ENCODE peak calls at places on chromosomes 5 and 9, in nine cellular contexts. C is posterior vena cava; L is NCI-H748 treated with DMSO at 0.1 percent for 48 hours; O is SJCRH30; V is CD8-positive, alpha-beta memory T cell; D is cardiac fibroblast; M is adipocyte; I is NCI-H2171 treated with DMSO at 0.1 percent for 48 hours; Z is Kasumi-1. F is an unnamed sample.

GRCh38 chr9:3331801-3332200 is 194.0 kb downstream of the RFX3 start:
- DNase-seq in V (no peak), I (peak), M (no peak), Z (no peak), L (no peak), D (no peak), C (no peak), O (no peak), F (no peak)

GRCh38 chr5:1931590-1932138 is 48.9 kb upstream of the IRX4 start:
- DNase-seq in Z (no peak), D (no peak), M (no peak), L (no peak), I (no peak), O (no peak), V (no peak), C (no peak), F (no peak)

GRCh38 chr9:4147476-4148214 is 152.2 kb downstream of the GLIS3 start:
- DNase-seq in O (no peak), D (no peak), I (no peak), C (no peak), L (no peak), Z (no peak), M (no peak), V (no peak), F (no peak)

GRCh38 chr5:177304392-177305119 is 957 bp downstream of the PRELID1 start:
- DNase-seq in V (peak), I (no peak), L (no peak), M (no peak), Z (no peak), O (peak), D (no peak), C (peak), F (no peak)

GRCh38 chr5:128869970-128870747 is 95.1 kb upstream of the SLC27A6 start:
- DNase-seq in I (no peak), V (no peak), L (no peak), D (no peak), O (no peak), C (no peak), Z (no peak), M (peak), F (no peak)

GRCh38 chr9:136721339-136722092 is 9.1 kb downstream of the DIPK1B start:
- DNase-seq in V (no peak), O (no peak), Z (no peak), L (no peak), C (peak), D (peak), I (no peak), M (no peak), F (no peak)

GRCh38 chr5:87190041-87190440 is 77.6 kb upstream of the RASA1 start:
- DNase-seq in V (no peak), M (no peak), D (no peak), I (no peak), L (no peak), C (no peak), Z (no peak), O (no peak), F (no peak)

GRCh38 chr5:73764586-73764985 is 138.6 kb downstream of the ARHGEF28 start:
- DNase-seq in L (no peak), I (no peak), M (peak), C (no peak), V (no peak), O (no peak), D (no peak), Z (no peak), F (no peak)

GRCh38 chr9:20290287-20290686 is 332.0 kb downstream of the MLLT3 start:
- DNase-seq in C (no peak), V (no peak), I (no peak), O (no peak), M (no peak), D (no peak), Z (no peak), L (no peak), F (no peak)

GRCh38 chr5:165209101-165209727 is 1703.8 kb downstream of the MAT2B start:
- DNase-seq in O (no peak), I (peak), D (peak), L (peak), V (no peak), C (no peak), M (peak), Z (peak), F (no peak)

GRCh38 chr9:630817-631216 is 210.7 kb upstream of the DMRT1 start:
- DNase-seq in Z (no peak), L (no peak), O (no peak), C (no peak), I (no peak), D (no peak), V (no peak), M (peak), F (no peak)

GRCh38 chr5:173234129-173234793 is 745 bp downstream of the NKX2-5 start:
- DNase-seq in C (no peak), Z (no peak), O (peak), L (no peak), D (no peak), V (no peak), I (peak), M (no peak), F (no peak)

GRCh38 chr9:113343732-113344231 is 3.7 kb upstream of the WDR31 start:
- DNase-seq in D (peak), V (no peak), I (peak), C (peak), O (peak), Z (peak), M (peak), L (peak), F (no peak)

GRCh38 chr9:129894106-129894823 is 59.0 kb downstream of the USP20 start:
- DNase-seq in Z (no peak), M (no peak), V (no peak), L (no peak), I (no peak), O (no peak), D (no peak), C (no peak), F (no peak)

GRCh38 chr9:34615132-34615531 is 3.2 kb upstream of the RPP25L start:
- DNase-seq in O (no peak), Z (no peak), D (no peak), V (no peak), L (no peak), I (no peak), C (no peak), M (no peak), F (no peak)

GRCh38 chr5:38258319-38259061 is at the start of gene EGFLAM:
- DNase-seq in D (peak), O (peak), Z (peak), L (peak), V (no peak), C (peak), M (peak), I (peak), F (no peak)

GRCh38 chr9:83231039-83231438 is 168.1 kb upstream of the RASEF start:
- DNase-seq in M (no peak), D (no peak), O (no peak), C (no peak), I (no peak), V (no peak), Z (no peak), L (peak), F (no peak)

GRCh38 chr5:124905256-124905655 is 158.8 kb upstream of the ZNF608 start:
- DNase-seq in Z (no peak), O (no peak), I (no peak), M (no peak), D (no peak), C (no peak), L (no peak), V (no peak), F (no peak)

GRCh38 chr5:57452885-57453284 is 29.7 kb downstream of the ACTBL2 start:
- DNase-seq in C (no peak), Z (no peak), M (peak), O (no peak), V (no peak), I (no peak), L (no peak), D (peak), F (no peak)

GRCh38 chr9:83336696-83337095 is 201.5 kb downstream of the FRMD3 start:
- DNase-seq in O (peak), D (no peak), M (no peak), C (no peak), I (no peak), V (no peak), Z (no peak), L (no peak), F (no peak)

GRCh38 chr9:128375865-128376264 is 4.7 kb downstream of the URM1 start:
- DNase-seq in L (no peak), Z (no peak), D (no peak), O (no peak), I (no peak), C (no peak), V (no peak), M (peak), F (no peak)

GRCh38 chr9:79692857-79693571 is 121.2 kb downstream of the TLE4 start:
- DNase-seq in V (no peak), O (no peak), I (no peak), Z (no peak), L (no peak), C (no peak), M (no peak), D (no peak), F (no peak)

GRCh38 chr5:178371362-178372090 is 138.9 kb upstream of the PHYKPL start:
- DNase-seq in M (no peak), Z (no peak), D (no peak), V (no peak), I (no peak), C (no peak), L (no peak), O (no peak), F (no peak)

GRCh38 chr5:159107308-159107707 is 7.6 kb upstream of the EBF1 start:
- DNase-seq in M (no peak), I (no peak), C (no peak), Z (no peak), V (no peak), D (no peak), O (no peak), L (no peak), F (no peak)

GRCh38 chr9:131273791-131274673 is 2.3 kb downstream of the FAM78A start:
- DNase-seq in L (no peak), O (no peak), V (no peak), I (no peak), C (no peak), M (peak), D (no peak), Z (peak), F (no peak)

GRCh38 chr5:79133657-79134451 is 22.2 kb downstream of the BHMT start:
- DNase-seq in I (peak), D (peak), C (no peak), Z (peak), L (peak), M (peak), O (peak), V (peak), F (peak)

GRCh38 chr5:35947085-35947484 is 8.7 kb upstream of the CAPSL start:
- DNase-seq in O (no peak), L (no peak), Z (no peak), D (no peak), I (no peak), C (no peak), V (no peak), M (no peak), F (no peak)

F was measured in activated CD4-positive, CD25-positive, alpha-beta regulatory T cell.